ENCODE peak calls at places on chromosomes 4 and X, in five cellular contexts. N is tibial nerve, W is pancreas, O is IMR-90, H is brain microvascular endothelial cell. S is an unnamed sample.

GRCh38 chrX:40097101-40097491 is 662 bp downstream of the BCOR start:
- DNase-seq in N (no peak), W (peak; percentile 39), O (no peak), H (no peak), S (no peak)

GRCh38 chrX:47171996-47172395 is 21.6 kb upstream of the UBA1 start:
- DNase-seq in N (no peak), W (no peak), O (no peak), H (no peak), S (no peak)

GRCh38 chr4:20271954-20272353 is 20.2 kb downstream of the SLIT2 start:
- DNase-seq in N (no peak), W (no peak), O (no peak), H (no peak), S (no peak)

GRCh38 chrX:17038681-17039161 is 92.3 kb downstream of the REPS2 start:
- DNase-seq in N (no peak), W (no peak), O (no peak), H (no peak), S (no peak)

GRCh38 chr4:138706206-138706605 is 309.4 kb upstream of the NOCT start:
- DNase-seq in N (no peak), W (no peak), O (peak; percentile 27), H (no peak), S (no peak)

GRCh38 chrX:129161108-129161507 is 362.2 kb downstream of the SMARCA1 start:
- DNase-seq in N (no peak), W (no peak), O (no peak), H (no peak), S (no peak)

GRCh38 chr4:120481711-120482110 is 415.1 kb upstream of the MAD2L1 start:
- DNase-seq in N (no peak), W (no peak), O (no peak), H (no peak), S (no peak)

GRCh38 chrX:55007633-55008032 is 7.5 kb downstream of the APEX2 start:
- DNase-seq in N (no peak), W (peak; percentile 53), O (peak; percentile 63), H (peak; percentile 59), S (peak; percentile 74)

GRCh38 chrX:53621418-53621986 is 65.0 kb downstream of the HUWE1 start:
- DNase-seq in N (no peak), W (no peak), O (no peak), H (no peak), S (no peak)

GRCh38 chrX:110180928-110181310 is 137.0 kb downstream of the AMMECR1 start:
- DNase-seq in N (no peak), W (no peak), O (peak; percentile 36), H (peak; percentile 48), S (peak; percentile 41)

GRCh38 chrX:100802843-100803242 is 17.3 kb upstream of the CSTF2 start:
- DNase-seq in N (no peak), W (no peak), O (no peak), H (no peak), S (no peak)

GRCh38 chrX:120140293-120140981 is 18.0 kb upstream of the RHOXF2 start:
- DNase-seq in N (no peak), W (peak; percentile 45), O (no peak), H (no peak), S (no peak)

GRCh38 chr4:82099863-82100579 is 273.8 kb downstream of the HNRNPD start:
- DNase-seq in N (no peak), W (no peak), O (no peak), H (no peak), S (peak; percentile 8)

GRCh38 chrX:40523852-40524251 is 56.9 kb upstream of the ATP6AP2 start:
- DNase-seq in N (no peak), W (no peak), O (no peak), H (no peak), S (no peak)

GRCh38 chrX:114162068-114162735 is 421.7 kb upstream of the HTR2C start:
- DNase-seq in N (no peak), W (no peak), O (no peak), H (no peak), S (no peak)

GRCh38 chr4:98951710-98952109 is 22.8 kb upstream of the EIF4E start:
- DNase-seq in N (no peak), W (no peak), O (no peak), H (no peak), S (peak; percentile 29)

GRCh38 chrX:149979126-149979644 is 40.9 kb upstream of the EOLA2 start:
- DNase-seq in N (no peak), W (no peak), O (no peak), H (no peak), S (no peak)

GRCh38 chrX:110407910-110408545 is 49.4 kb downstream of the RTL9 start:
- DNase-seq in N (no peak), W (peak; percentile 63), O (peak; percentile 71), H (peak; percentile 63), S (peak; percentile 52)

GRCh38 chrX:50718791-50719190 is 95.2 kb downstream of the SHROOM4 start:
- DNase-seq in N (no peak), W (no peak), O (peak; percentile 63), H (no peak), S (no peak)

GRCh38 chrX:151982217-151982616 is 7.7 kb upstream of the GABRE start:
- DNase-seq in N (no peak), W (no peak), O (peak; percentile 36), H (peak; percentile 70), S (peak; percentile 58)

GRCh38 chr4:105181259-105181658 is 34.6 kb downstream of the TET2 start:
- DNase-seq in N (no peak), W (no peak), O (no peak), H (no peak), S (no peak)

GRCh38 chr4:36254355-36254754 is 10.0 kb upstream of the ARAP2 start:
- DNase-seq in N (no peak), W (no peak), O (no peak), H (no peak), S (no peak)

GRCh38 chrX:44675364-44676024 is 132.8 kb upstream of the FUNDC1 start:
- DNase-seq in N (peak; percentile 13), W (peak; percentile 22), O (peak; percentile 91), H (peak; percentile 45), S (peak; percentile 96)

GRCh38 chr4:98706200-98706813 is 47.9 kb upstream of the TSPAN5 start:
- DNase-seq in N (no peak), W (no peak), O (no peak), H (no peak), S (no peak)

GRCh38 chrX:71291381-71291780 is 7.9 kb downstream of the NONO start:
- DNase-seq in N (no peak), W (no peak), O (peak; percentile 35), H (no peak), S (no peak)

GRCh38 chr4:27010334-27010940 is 149.8 kb downstream of the STIM2 start:
- DNase-seq in N (peak; percentile 35), W (peak; percentile 65), O (peak; percentile 75), H (peak; percentile 67), S (peak; percentile 55)

GRCh38 chrX:2828404-2829065 is at the start of gene GYG2:
- DNase-seq in N (no peak), W (no peak), O (peak; percentile 46), H (no peak), S (no peak)

GRCh38 chrX:13307041-13307440 is 12.8 kb downstream of the ATXN3L start:
- DNase-seq in N (no peak), W (no peak), O (no peak), H (no peak), S (no peak)

GRCh38 chrX:11266329-11266830 is 26.8 kb upstream of the AMELX start:
- DNase-seq in N (no peak), W (no peak), O (no peak), H (no peak), S (no peak)

GRCh38 chr4:133320576-133321170 is 171.6 kb downstream of the PCDH10 start:
- DNase-seq in N (no peak), W (no peak), O (peak; percentile 3), H (peak; percentile 43), S (peak; percentile 15)

DNA sequence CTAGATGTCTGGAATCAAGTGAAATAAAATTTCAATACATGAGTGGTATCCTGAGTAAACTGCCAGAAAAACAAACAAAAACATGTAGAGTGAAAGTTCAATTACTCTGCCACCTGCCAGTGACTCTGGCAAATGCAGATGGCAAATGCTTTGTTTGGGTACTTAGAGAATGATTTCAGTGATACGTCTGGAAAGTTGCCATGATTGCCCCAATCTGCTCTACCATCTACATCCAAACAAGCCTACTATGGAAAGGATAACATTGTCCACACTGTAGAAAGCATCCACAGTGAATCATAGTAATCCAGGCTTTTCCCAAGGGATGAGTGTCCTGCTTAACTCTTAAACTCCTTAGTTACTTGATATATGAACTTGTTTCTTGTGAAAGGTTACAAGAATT is 3.4 kb downstream of the SPATA4 start:
- DNase-seq in N (no peak), W (no peak), O (peak; percentile 43), H (no peak), S (peak; percentile 17)
- TF ChIP-seq CTCF in N (no peak), W (no peak), O (no peak), H (no peak), S (no peak)

DNA sequence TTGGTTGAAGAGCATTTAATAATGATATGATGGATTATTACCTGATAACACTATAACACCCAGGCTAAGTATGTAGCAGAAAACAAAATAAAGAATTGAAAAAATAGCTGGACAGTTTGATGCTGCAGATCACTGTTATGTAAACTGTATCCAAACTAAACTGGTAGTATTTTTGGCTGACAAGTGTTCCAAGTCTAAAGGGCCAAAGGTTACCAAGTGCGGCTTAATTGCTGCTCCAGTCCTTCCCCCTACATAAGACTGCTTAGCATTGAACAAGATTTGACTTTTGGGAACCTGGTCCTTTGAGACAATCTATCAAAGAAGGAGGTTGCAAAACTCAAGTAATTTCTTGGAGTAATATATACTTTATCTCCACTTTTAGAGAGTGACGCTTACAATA is 249.6 kb downstream of the CAMK2D start:
- DNase-seq in N (no peak), W (no peak), O (no peak), H (no peak), S (no peak)
- H3K36me3 ChIP-seq in N (peaks cover 41% of the 10 kb centered on the region), W (peaks cover 10% of the 10 kb centered on the region), O (peaks cover 20% of the 10 kb centered on the region), H (peaks cover 4% of the 10 kb centered on the region), S (peaks cover 1% of the 10 kb centered on the region)

GRCh38 chrX:145613894-145614293 is 203.7 kb upstream of the SLITRK2 start:
- DNase-seq in N (no peak), W (no peak), O (no peak), H (peak; percentile 0), S (no peak)
- H3K27me3 ChIP-seq in N (no peaks in the 10 kb centered on the region), W (no peaks in the 10 kb centered on the region), O (no peaks in the 10 kb centered on the region), H (no peaks in the 10 kb centered on the region), S (no peaks in the 10 kb centered on the region)

GRCh38 chrX:868248-868647 is 237.7 kb downstream of the SHOX start:
- DNase-seq in N (no peak), W (no peak), O (no peak), H (no peak), S (no peak)

GRCh38 chrX:866441-866990 is 235.9 kb downstream of the SHOX start:
- DNase-seq in N (no peak), W (no peak), O (no peak), H (no peak), S (no peak)

GRCh38 chrX:873016-873415 is 242.4 kb downstream of the SHOX start:
- DNase-seq in N (no peak), W (no peak), O (no peak), H (no peak), S (no peak)

GRCh38 chrX:874061-874460 is 243.5 kb downstream of the SHOX start:
- DNase-seq in N (no peak), W (no peak), O (no peak), H (no peak), S (no peak)

DNA sequence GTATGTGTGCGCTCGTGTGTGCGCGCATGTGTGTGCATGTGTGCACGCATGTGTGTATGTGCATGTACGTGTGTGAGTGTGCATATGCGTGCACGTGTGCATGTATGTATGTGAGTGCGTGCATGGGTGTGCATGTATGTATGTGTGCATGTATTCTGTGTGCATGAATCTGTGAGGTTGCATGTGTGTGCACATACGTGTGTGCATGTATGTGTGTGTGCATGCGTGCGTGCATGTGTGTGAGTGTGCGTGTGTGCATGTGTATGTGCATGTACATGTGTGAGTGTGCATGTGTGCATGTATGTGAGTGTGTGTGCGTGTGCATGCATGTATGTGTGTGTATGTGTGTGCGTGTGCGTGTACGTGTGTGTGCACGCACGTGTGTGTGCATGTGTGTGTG is 241.5 kb downstream of the SHOX start:
- DNase-seq in N (no peak), W (no peak), O (no peak), H (no peak), S (no peak)
- TF ChIP-seq CTCF in N (no peak), W (no peak), O (no peak), H (no peak), S (no peak)

S was measured in bronchial epithelial cell.